ENCODE peak calls at places on chromosomes 16 and 17, in eight cellular contexts. M, H, U, C, G, I, D and V are unnamed samples.

GRCh38 chr16:58417600-58417999 is 25.3 kb downstream of the GINS3 start:
- DNase-seq in C (no peak), G (no peak), M (no peak), H (no peak), I (no peak), U (no peak), D (no peak), V (no peak)

GRCh38 chr17:34547453-34548063 is 31.8 kb upstream of the TMEM132E start:
- DNase-seq in M (no peak), H (no peak), D (no peak), U (no peak), I (no peak), C (no peak), G (no peak), V (no peak)

GRCh38 chr17:8847891-8848290 is 19.6 kb downstream of the PIK3R6 start:
- DNase-seq in M (no peak), C (no peak), U (no peak), G (no peak), H (no peak), I (no peak), D (no peak), V (no peak)

GRCh38 chr17:58313815-58314705 is 14.5 kb downstream of the TSPOAP1 start:
- DNase-seq in G (no peak), H (no peak), D (no peak), I (no peak), U (peak; percentile 18), C (no peak), M (no peak), V (no peak)

GRCh38 chr17:79927136-79927661 is 88.0 kb upstream of the CBX4 start:
- DNase-seq in G (no peak), D (no peak), M (no peak), C (no peak), H (no peak), I (no peak), U (no peak), V (no peak)

GRCh38 chr16:24858219-24859041 is 12.7 kb downstream of the SLC5A11 start:
- DNase-seq in G (peak; percentile 60), M (no peak), H (no peak), I (peak; percentile 81), U (no peak), D (peak; percentile 42), C (peak; percentile 73), V (peak; percentile 69)

GRCh38 chr17:42227849-42228696 is 33.8 kb upstream of the GHDC start:
- DNase-seq in H (no peak), I (no peak), D (no peak), G (no peak), M (no peak), C (no peak), U (no peak), V (no peak)

GRCh38 chr16:2095918-2096582 is 39.6 kb downstream of the PKD1 start:
- DNase-seq in D (no peak), I (no peak), H (no peak), U (no peak), G (no peak), C (no peak), M (no peak), V (no peak)

GRCh38 chr16:3408561-3409197 is 7.7 kb downstream of the ZNF174 start:
- DNase-seq in C (no peak), U (no peak), H (no peak), D (no peak), I (no peak), M (no peak), G (no peak), V (no peak)

GRCh38 chr16:19410435-19411153 is 7.1 kb upstream of the TMC5 start:
- DNase-seq in U (no peak), M (no peak), H (no peak), C (no peak), G (no peak), I (peak; percentile 80), D (no peak), V (peak; percentile 80)

GRCh38 chr16:53372942-53373871 is 61.1 kb upstream of the RBL2 start:
- DNase-seq in D (peak; percentile 84), M (peak; percentile 68), H (peak; percentile 80), G (no peak), I (peak; percentile 79), U (no peak), C (peak; percentile 81), V (no peak)

GRCh38 chr17:17127730-17128291 is 78.3 kb downstream of the PLD6 start:
- DNase-seq in I (no peak), M (no peak), G (no peak), U (no peak), C (no peak), H (peak; percentile 59), D (no peak), V (no peak)

GRCh38 chr16:4935231-4935855 is 1.6 kb downstream of the PPL start:
- DNase-seq in C (peak; percentile 46), U (peak; percentile 57), D (no peak), I (no peak), M (no peak), H (peak; percentile 88), G (no peak), V (no peak)

GRCh38 chr17:40209404-40210093 is 9.6 kb upstream of the WIPF2 start:
- DNase-seq in G (no peak), M (no peak), H (no peak), U (no peak), D (no peak), I (no peak), C (no peak), V (no peak)

GRCh38 chr17:15180121-15180561 is 85.0 kb downstream of the PMP22 start:
- DNase-seq in M (no peak), H (no peak), U (no peak), C (no peak), I (peak; percentile 21), D (no peak), G (no peak), V (peak; percentile 64)

GRCh38 chr17:40952675-40953074 is 14.1 kb downstream of the KRT39 start:
- DNase-seq in U (no peak), M (no peak), I (no peak), C (peak; percentile 20), H (no peak), G (no peak), D (no peak), V (peak; percentile 10)

GRCh38 chr16:14303182-14303618 is 232.1 kb downstream of the MRTFB start:
- DNase-seq in U (no peak), D (no peak), C (no peak), G (no peak), I (no peak), M (no peak), H (peak; percentile 68), V (peak; percentile 29)

GRCh38 chr16:58158137-58158536 is 29.0 kb upstream of the CFAP20 start:
- DNase-seq in I (no peak), M (no peak), C (no peak), D (no peak), G (no peak), U (no peak), H (no peak), V (no peak)

GRCh38 chr16:76193851-76194620 is 83.2 kb upstream of the CNTNAP4 start:
- DNase-seq in I (no peak), M (no peak), C (no peak), H (no peak), D (no peak), U (no peak), G (no peak), V (no peak)

GRCh38 chr17:42153919-42154491 is 784 bp downstream of the RAB5C start:
- DNase-seq in I (no peak), G (no peak), H (no peak), D (no peak), U (no peak), M (no peak), C (no peak), V (peak; percentile 51)

GRCh38 chr16:64362193-64362592 is 759.7 kb downstream of the CDH11 start:
- DNase-seq in D (no peak), G (no peak), C (no peak), H (no peak), U (no peak), I (no peak), M (no peak), V (no peak)

GRCh38 chr17:58352018-58352842 is at the start of gene SUPT4H1:
- DNase-seq in M (peak; percentile 92), U (no peak), D (peak; percentile 94), G (peak; percentile 83), H (peak; percentile 96), C (peak; percentile 96), I (peak; percentile 89), V (peak; percentile 98)

GRCh38 chr17:19354123-19354522 is 8.4 kb downstream of the B9D1 start:
- DNase-seq in C (peak; percentile 77), M (no peak), I (no peak), G (no peak), U (no peak), D (no peak), H (no peak), V (no peak)

GRCh38 chr16:66188786-66189725 is 177.4 kb upstream of the CDH5 start:
- DNase-seq in D (no peak), C (no peak), U (no peak), I (no peak), G (peak; percentile 47), H (peak; percentile 78), M (no peak), V (no peak)

GRCh38 chr16:26263406-26263805 is 571.6 kb downstream of the HS3ST4 start:
- DNase-seq in H (no peak), M (no peak), C (no peak), I (no peak), D (no peak), G (no peak), U (no peak), V (peak; percentile 23)

GRCh38 chr17:10089221-10089799 is 109.1 kb downstream of the GAS7 start:
- DNase-seq in M (no peak), D (no peak), U (no peak), C (no peak), I (no peak), G (no peak), H (no peak), V (no peak)

GRCh38 chr17:47708864-47709541 is 15.0 kb downstream of the TBKBP1 start:
- DNase-seq in I (peak; percentile 49), C (no peak), M (no peak), G (no peak), D (no peak), H (peak; percentile 76), U (no peak), V (no peak)

GRCh38 chr16:65751622-65752598 is 614.6 kb upstream of the CDH5 start:
- DNase-seq in U (no peak), G (no peak), C (no peak), D (no peak), M (no peak), I (no peak), H (no peak), V (peak; percentile 3)

GRCh38 chr17:29982991-29983390 is 41.6 kb downstream of the EFCAB5 start:
- DNase-seq in I (no peak), U (no peak), D (no peak), C (no peak), M (no peak), G (no peak), H (no peak), V (no peak)

GRCh38 chr16:62036807-62037135 is 533 bp upstream of the CDH8 start:
- DNase-seq in U (no peak), D (no peak), I (peak; percentile 22), G (no peak), C (no peak), M (no peak), H (no peak), V (peak; percentile 47)

GRCh38 chr17:61314368-61315078 is 85.1 kb upstream of the TBX2 start:
- DNase-seq in C (peak; percentile 25), M (no peak), D (no peak), H (no peak), I (no peak), U (no peak), G (peak; percentile 58), V (no peak)